ENCODE peak calls at places on chromosomes 5 and 9, in four cellular contexts. S is H9, J is IMR-90, Q is neuronal stem cell. A is an unnamed sample.

GRCh38 chr9:100465270-100465669 is 7.7 kb upstream of the TMEFF1 start:
- DNase-seq in S (no peak), J (no peak), Q (no peak), A (no peak)

GRCh38 chr5:122665087-122665486 is 109.8 kb upstream of the SNX2 start:
- DNase-seq in J (peak), S (no peak), Q (no peak), A (no peak)

GRCh38 chr5:861442-862366 is 10.9 kb upstream of the ZDHHC11 start:
- DNase-seq in J (no peak), S (no peak), Q (no peak), A (no peak)

GRCh38 chr9:79896390-79896789 is 324.6 kb downstream of the TLE4 start:
- DNase-seq in S (no peak), J (peak), Q (no peak), A (peak)

GRCh38 chr5:43354774-43355173 is 41.6 kb upstream of the HMGCS1 start:
- DNase-seq in J (no peak), S (no peak), Q (no peak), A (no peak)

GRCh38 chr5:64923151-64923685 is 154.5 kb downstream of the CWC27 start:
- DNase-seq in Q (no peak), J (peak), S (peak), A (peak)

GRCh38 chr5:23332650-23333251 is 174.7 kb upstream of the PRDM9 start:
- DNase-seq in J (no peak), Q (no peak), S (no peak), A (no peak)

GRCh38 chr5:15013654-15014463 is 142.3 kb upstream of the ANKH start:
- DNase-seq in J (peak), Q (peak), S (no peak), A (peak)

GRCh38 chr9:92094655-92095054 is 20.6 kb downstream of the SPTLC1 start:
- DNase-seq in Q (no peak), J (peak), S (peak), A (peak)

GRCh38 chr9:114990901-114991300 is 60.5 kb upstream of the TNFSF8 start:
- DNase-seq in Q (no peak), S (no peak), J (no peak), A (no peak)

GRCh38 chr9:77218612-77219011 is 41.3 kb downstream of the VPS13A start:
- DNase-seq in Q (no peak), J (peak), S (no peak), A (peak)

GRCh38 chr5:59698774-59699173 is 194.8 kb downstream of the PDE4D start:
- DNase-seq in J (no peak), Q (no peak), S (no peak), A (no peak)

GRCh38 chr5:138722518-138722917 is 30.7 kb upstream of the CTNNA1 start:
- DNase-seq in Q (no peak), J (no peak), S (peak), A (no peak)

GRCh38 chr5:57600321-57600720 is 117.7 kb upstream of the ACTBL2 start:
- DNase-seq in J (peak), Q (no peak), S (no peak), A (no peak)

GRCh38 chr9:113479150-113479761 is 15.7 kb downstream of the RGS3 start:
- DNase-seq in J (no peak), S (no peak), Q (no peak), A (no peak)

GRCh38 chr5:94245608-94246007 is 372.8 kb downstream of the KIAA0825 start:
- DNase-seq in Q (no peak), J (peak), S (no peak), A (peak)

GRCh38 chr5:101662263-101662662 is 633.8 kb downstream of the SLCO4C1 start:
- DNase-seq in S (no peak), J (no peak), Q (no peak), A (no peak)

GRCh38 chr9:8338249-8338721 is 538.7 kb upstream of the DMAC1 start:
- DNase-seq in Q (no peak), J (peak), S (no peak), A (peak)

GRCh38 chr9:87500491-87500890 is 2.8 kb downstream of the DAPK1 start:
- DNase-seq in S (no peak), Q (no peak), J (no peak), A (no peak)

GRCh38 chr5:816176-816575 is 31.6 kb upstream of the ZDHHC11B start:
- DNase-seq in Q (no peak), S (no peak), J (no peak), A (no peak)

GRCh38 chr5:72511371-72512178 is 4.4 kb upstream of the ZNF366 start:
- DNase-seq in J (peak), S (no peak), Q (no peak), A (peak)

GRCh38 chr5:60399507-60399906 is 300.5 kb downstream of the DEPDC1B start:
- DNase-seq in Q (no peak), J (no peak), S (no peak), A (no peak)

GRCh38 chr9:16145196-16145950 is 592.5 kb downstream of the CCDC171 start:
- DNase-seq in Q (no peak), S (no peak), J (peak), A (peak)

GRCh38 chr5:150141544-150142188 is 14.0 kb downstream of the PDGFRB start:
- DNase-seq in S (peak), Q (peak), J (peak), A (peak)

GRCh38 chr5:65530904-65531303 is 32.1 kb downstream of the CENPK start:
- DNase-seq in Q (no peak), J (no peak), S (no peak), A (no peak)

GRCh38 chr5:33937017-33937699 is 972 bp downstream of the RXFP3 start:
- DNase-seq in J (no peak), S (no peak), Q (no peak), A (no peak)

GRCh38 chr9:2874001-2874750 is 30.3 kb upstream of the PUM3 start:
- DNase-seq in S (no peak), Q (no peak), J (peak), A (peak)

GRCh38 chr5:149667084-149667826 is 62.9 kb upstream of the PPARGC1B start:
- DNase-seq in Q (no peak), S (no peak), J (peak), A (peak)

GRCh38 chr5:72537166-72537565 is 30.0 kb upstream of the ZNF366 start:
- DNase-seq in Q (no peak), S (no peak), J (no peak), A (no peak)

GRCh38 chr5:89968870-89969472 is 440.6 kb downstream of the CETN3 start:
- DNase-seq in J (no peak), Q (no peak), S (no peak), A (peak)

GRCh38 chr5:96687812-96688453 is 25.8 kb downstream of the CAST start:
- DNase-seq in S (no peak), J (peak), Q (no peak), A (peak)

GRCh38 chr9:19174127-19174921 is 47.0 kb upstream of the PLIN2 start:
- DNase-seq in J (peak), S (peak), Q (peak), A (peak)

GRCh38 chr9:107933042-107933441 is 443.5 kb upstream of the KLF4 start:
- DNase-seq in J (peak), Q (no peak), S (no peak), A (peak)

GRCh38 chr9:136740971-136741884 is 1.5 kb downstream of the LCN10 start:
- DNase-seq in J (peak), S (no peak), Q (no peak), A (no peak)

GRCh38 chr5:98296426-98296825 is 477.0 kb upstream of the RGMB start:
- DNase-seq in S (no peak), Q (no peak), J (peak), A (peak)

GRCh38 chr9:17936365-17936764 is 357.5 kb downstream of the SH3GL2 start:
- DNase-seq in Q (no peak), J (no peak), S (no peak), A (no peak)

GRCh38 chr9:17942498-17942897 is 363.6 kb downstream of the SH3GL2 start:
- DNase-seq in Q (no peak), S (no peak), J (no peak), A (no peak)

GRCh38 chr9:17938256-17938655 is 359.4 kb downstream of the SH3GL2 start:
- DNase-seq in Q (no peak), J (no peak), S (no peak), A (no peak)
- H3K27ac ChIP-seq in Q (no peak), J (no peak), S (no peak), A (no peak)

DNA sequence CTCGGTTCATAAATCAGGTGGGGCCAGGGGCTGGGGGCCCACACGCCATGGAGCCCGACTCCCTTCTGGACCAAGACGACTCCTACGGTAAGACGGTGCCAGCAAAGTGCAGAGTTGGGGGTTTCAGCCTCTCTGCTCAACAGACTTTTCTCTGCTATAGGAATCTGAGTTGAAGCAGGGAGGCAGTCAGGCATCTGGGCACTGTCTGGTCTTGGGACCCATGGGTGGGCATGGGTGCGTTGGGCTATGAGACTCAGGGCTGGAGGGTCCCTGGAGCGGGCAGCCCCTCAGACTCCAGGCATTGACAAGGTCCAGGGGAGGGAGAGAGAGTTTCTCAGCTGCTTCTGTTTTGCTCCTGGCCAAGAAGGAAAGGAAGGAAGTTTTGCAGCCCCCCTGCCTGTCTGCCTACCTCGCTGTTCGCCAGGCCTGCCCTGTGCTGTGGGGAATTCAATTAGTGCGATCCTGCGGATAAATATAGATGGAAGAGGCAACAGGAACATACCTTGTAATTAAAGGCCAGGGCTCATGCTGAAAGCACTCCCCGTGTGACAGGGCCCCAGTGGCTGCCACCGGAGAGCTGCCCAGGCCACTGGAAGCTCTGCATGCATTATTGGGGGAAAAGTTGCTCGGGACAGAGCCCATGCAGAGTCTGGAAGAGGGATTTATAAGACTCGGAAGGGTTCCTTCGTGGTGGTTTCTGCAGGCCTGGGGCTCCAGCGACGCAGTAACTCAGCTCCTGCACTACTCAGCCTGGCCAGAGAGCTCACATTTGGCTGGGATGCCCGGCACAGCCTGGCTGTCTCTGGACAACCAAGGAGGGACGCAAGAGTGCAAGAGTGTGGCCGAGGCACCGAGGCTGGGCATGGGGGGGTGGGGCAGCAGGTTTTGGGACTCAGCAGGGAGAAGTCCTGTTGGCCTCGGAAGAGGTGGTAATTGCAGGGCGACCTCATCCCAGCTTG is 67.8 kb upstream of the GGTA1 start:
- DNase-seq in J (peak), Q (no peak), S (no peak), A (no peak)
- H2AFZ ChIP-seq in J (peak), Q (peak), S (no peak), A (peak)

DNA sequence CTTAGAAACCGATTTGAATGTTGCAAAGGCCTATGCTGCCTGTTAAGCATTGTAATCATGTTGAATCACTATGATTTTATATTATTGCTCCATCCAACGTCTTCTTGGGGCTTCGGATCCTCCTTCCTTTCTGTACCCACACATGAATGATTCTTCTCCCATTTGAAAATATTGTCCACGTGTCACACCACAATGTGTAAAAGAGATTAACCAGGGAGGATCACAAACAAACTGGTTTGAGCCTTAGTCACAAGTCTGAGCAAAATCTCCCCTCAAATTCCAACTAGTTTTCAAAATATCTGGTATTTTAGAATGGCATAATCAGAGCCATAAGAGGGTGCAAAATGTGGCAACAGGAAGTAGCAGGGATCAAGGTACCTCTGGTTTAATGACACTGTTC is 101.7 kb upstream of the PRLR start:
- DNase-seq in S (no peak), J (no peak), Q (no peak), A (no peak)
- H2BK15ac ChIP-seq in S (no peak), J (no peak), Q (no peak), A (no peak)

GRCh38 chr5:68193481-68194036 is 22.0 kb upstream of the PIK3R1 start:
- DNase-seq in J (no peak), S (peak), Q (no peak), A (no peak)
- H3K27ac ChIP-seq in J (no peak), S (peak), Q (no peak), A (no peak)

DNA sequence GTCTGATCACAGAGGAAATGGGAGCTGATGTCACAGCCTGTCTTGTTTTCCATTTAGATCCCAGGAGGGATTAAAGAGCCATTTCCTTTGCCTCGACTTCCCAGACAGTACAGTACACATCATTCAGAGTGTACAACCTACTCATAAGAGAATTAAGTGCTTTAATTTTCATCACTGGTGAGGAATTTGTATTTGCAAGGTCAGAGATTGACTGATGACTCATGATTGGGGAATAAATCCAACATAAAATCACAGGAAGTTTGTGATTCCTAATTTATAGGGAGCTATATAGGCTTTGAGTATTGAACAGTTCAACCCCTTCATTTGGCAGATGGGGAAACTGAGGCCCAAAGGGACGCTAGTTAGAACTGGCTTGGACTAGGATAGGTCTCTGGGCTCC is 4.1 kb upstream of the TOMM5 start:
- DNase-seq in Q (no peak), J (peak), S (no peak), A (no peak)
- H2AFZ ChIP-seq in Q (no peak), J (no peak), S (no peak), A (no peak)

GRCh38 chr9:130286781-130287428 is 21.3 kb downstream of the HMCN2 start:
- DNase-seq in Q (no peak), J (no peak), S (no peak), A (no peak)

GRCh38 chr9:130286072-130286770 is 20.7 kb downstream of the HMCN2 start:
- DNase-seq in J (no peak), Q (no peak), S (no peak), A (no peak)

GRCh38 chr9:130288926-130289705 is 23.6 kb downstream of the HMCN2 start:
- DNase-seq in J (no peak), Q (no peak), S (no peak), A (no peak)

GRCh38 chr9:130288393-130288792 is 22.8 kb downstream of the HMCN2 start:
- DNase-seq in S (no peak), Q (no peak), J (no peak), A (no peak)

DNA sequence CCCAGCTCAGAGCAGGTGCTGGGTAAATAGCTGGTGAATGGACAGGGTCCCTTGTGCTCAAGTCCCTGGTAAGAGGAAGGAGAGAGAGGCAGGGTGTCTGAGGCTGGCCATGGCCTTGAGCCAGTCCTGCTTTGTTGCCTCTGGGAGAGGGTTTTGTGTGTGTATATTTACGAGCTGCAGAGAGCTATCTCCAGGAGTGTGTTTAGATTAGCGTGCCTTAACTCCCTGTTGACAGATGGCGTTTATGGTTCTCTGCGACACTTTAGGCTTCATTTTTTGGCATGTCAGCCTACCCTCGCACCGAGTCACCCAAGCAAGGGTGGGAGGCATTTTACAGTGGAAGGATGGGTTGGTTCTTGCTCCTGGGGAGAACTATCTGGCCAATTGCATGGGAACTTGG is 22.2 kb downstream of the HMCN2 start:
- DNase-seq in J (no peak), Q (no peak), S (no peak), A (no peak)
- H2BK15ac ChIP-seq in J (no peak), Q (no peak), S (no peak), A (no peak)

DNA sequence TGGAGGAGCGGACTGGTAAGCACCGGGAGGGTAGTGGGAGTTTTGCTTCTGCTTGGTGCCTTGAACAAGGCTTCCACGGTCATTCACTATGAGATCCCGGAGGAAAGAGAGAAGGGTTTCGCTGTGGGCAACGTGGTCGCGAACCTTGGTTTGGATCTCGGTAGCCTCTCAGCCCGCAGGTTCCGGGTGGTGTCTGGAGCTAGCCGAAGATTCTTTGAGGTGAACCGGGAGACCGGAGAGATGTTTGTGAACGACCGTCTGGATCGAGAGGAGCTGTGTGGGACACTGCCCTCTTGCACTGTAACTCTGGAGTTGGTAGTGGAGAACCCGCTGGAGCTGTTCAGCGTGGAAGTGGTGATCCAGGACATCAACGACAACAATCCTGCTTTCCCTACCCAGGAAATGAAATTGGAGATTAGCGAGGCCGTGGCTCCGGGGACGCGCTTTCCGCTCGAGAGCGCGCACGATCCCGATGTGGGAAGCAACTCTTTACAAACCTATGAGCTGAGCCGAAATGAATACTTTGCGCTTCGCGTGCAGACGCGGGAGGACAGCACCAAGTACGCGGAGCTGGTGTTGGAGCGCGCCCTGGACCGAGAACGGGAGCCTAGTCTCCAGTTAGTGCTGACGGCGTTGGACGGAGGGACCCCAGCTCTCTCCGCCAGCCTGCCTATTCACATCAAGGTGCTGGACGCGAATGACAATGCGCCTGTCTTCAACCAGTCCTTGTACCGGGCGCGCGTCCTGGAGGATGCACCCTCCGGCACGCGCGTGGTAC is 555 bp downstream of the PCDHGC3 start:
- DNase-seq in Q (no peak), S (peak), J (peak), A (peak)
- H3K27ac ChIP-seq in Q (peak), S (no peak), J (peak), A (peak)